ENCODE peak calls at places on chromosome X, in seven cellular contexts. H is H1, G is SK-N-SH, O is GM12878, D is HCT116, P is K562, W is HepG2. S is an unnamed sample.

GRCh38 chrX:151701071-151701470 is 5.8 kb downstream of the PRRG3 start:
- DNase-seq in P (no peak), W (no peak), O (no peak), H (no peak), G (no peak), D (no peak), S (no peak)

GRCh38 chrX:47311857-47312774 is 58.3 kb upstream of the ZNF157 start:
- DNase-seq in G (peak; percentile 44), W (peak; percentile 45), O (no peak), P (peak; percentile 43), D (peak; percentile 35), H (peak; percentile 49), S (peak; percentile 82)

GRCh38 chrX:133413218-133413925 is 1.9 kb downstream of the GPC4 start:
- DNase-seq in P (no peak), W (no peak), G (peak; percentile 36), D (no peak), H (no peak), O (no peak), S (no peak)

GRCh38 chrX:56728752-56729151 is 291 bp upstream of the NBDY start:
- DNase-seq in G (no peak), D (no peak), O (no peak), W (no peak), H (no peak), P (no peak), S (no peak)

GRCh38 chrX:18428006-18428405 is 2.6 kb downstream of the CDKL5 start:
- DNase-seq in H (no peak), D (no peak), P (no peak), O (no peak), G (no peak), W (peak; percentile 59), S (no peak)

GRCh38 chrX:153818571-153819397 is 11.6 kb downstream of the PDZD4 start:
- DNase-seq in O (no peak), P (peak; percentile 91), W (no peak), H (peak; percentile 75), G (peak; percentile 90), D (no peak), S (peak; percentile 51)

GRCh38 chrX:125266153-125266660 is 53.5 kb upstream of the TEX13C start:
- DNase-seq in G (no peak), H (no peak), W (no peak), D (no peak), P (no peak), O (no peak), S (no peak)

GRCh38 chrX:7083468-7084396 is 63.8 kb upstream of the STS start:
- DNase-seq in O (peak; percentile 84), D (peak; percentile 23), G (no peak), W (no peak), P (no peak), H (no peak), S (no peak)

GRCh38 chrX:107025538-107025937 is 25.5 kb upstream of the MORC4 start:
- DNase-seq in P (peak; percentile 20), H (no peak), G (peak; percentile 36), O (no peak), D (peak; percentile 27), W (peak; percentile 12), S (peak; percentile 0)

GRCh38 chrX:133444952-133445831 is 29.9 kb upstream of the GPC4 start:
- DNase-seq in H (no peak), G (no peak), O (no peak), P (no peak), D (peak; percentile 31), W (no peak), S (no peak)

GRCh38 chrX:68842351-68842750 is 13.5 kb downstream of the EFNB1 start:
- DNase-seq in G (no peak), P (no peak), H (no peak), W (no peak), O (no peak), D (no peak), S (no peak)

GRCh38 chrX:68299923-68300322 is 133.4 kb downstream of the OPHN1 start:
- DNase-seq in H (no peak), O (no peak), G (no peak), D (no peak), W (no peak), P (no peak), S (no peak)

GRCh38 chrX:50067435-50068292 is 133.1 kb downstream of the AKAP4 start:
- DNase-seq in D (no peak), W (peak; percentile 66), O (no peak), P (peak; percentile 4), G (peak; percentile 66), H (peak; percentile 51), S (no peak)

GRCh38 chrX:23616361-23616760 is 50.9 kb upstream of the PRDX4 start:
- DNase-seq in P (peak; percentile 50), G (peak; percentile 44), H (no peak), O (no peak), W (peak; percentile 0), D (no peak), S (peak; percentile 22)

GRCh38 chrX:1075156-1075555 is 137.3 kb downstream of the CRLF2 start:
- DNase-seq in O (no peak), W (no peak), D (no peak), G (no peak), H (no peak), P (no peak), S (no peak)

GRCh38 chrX:54540289-54540688 is 10.3 kb downstream of the GNL3L start:
- DNase-seq in D (no peak), H (no peak), W (no peak), P (no peak), O (no peak), G (no peak), S (peak; percentile 13)

GRCh38 chrX:17635231-17635630 is 102.1 kb upstream of the SCML1 start:
- DNase-seq in O (no peak), W (no peak), D (no peak), P (no peak), G (no peak), H (peak; percentile 66), S (no peak)

GRCh38 chrX:45885931-45886330 is 659.3 kb downstream of the ZNF674 start:
- DNase-seq in G (no peak), H (no peak), O (no peak), W (no peak), D (no peak), P (no peak), S (no peak)

GRCh38 chrX:19624754-19625153 is 109.4 kb upstream of the MAP3K15 start:
- DNase-seq in H (no peak), O (no peak), D (no peak), W (no peak), P (no peak), G (no peak), S (no peak)

GRCh38 chrX:97399400-97399799 is 515.7 kb downstream of the RPA4 start:
- DNase-seq in G (no peak), O (peak; percentile 44), H (no peak), D (no peak), W (no peak), P (no peak), S (no peak)
- TF ChIP-seq JUND in G (peak; percentile 33), O (no peak), H (no peak), D (no peak), W (no peak), P (no peak), S (no peak)

GRCh38 chrX:111519215-111519614 is 7.8 kb downstream of the SERTM2 start:
- DNase-seq in D (no peak), O (no peak), H (no peak), P (no peak), G (peak; percentile 22), W (no peak), S (no peak)
- TF ChIP-seq JUND in D (no peak), O (no peak), H (no peak), P (no peak), G (no peak), W (no peak), S (no peak)

DNA sequence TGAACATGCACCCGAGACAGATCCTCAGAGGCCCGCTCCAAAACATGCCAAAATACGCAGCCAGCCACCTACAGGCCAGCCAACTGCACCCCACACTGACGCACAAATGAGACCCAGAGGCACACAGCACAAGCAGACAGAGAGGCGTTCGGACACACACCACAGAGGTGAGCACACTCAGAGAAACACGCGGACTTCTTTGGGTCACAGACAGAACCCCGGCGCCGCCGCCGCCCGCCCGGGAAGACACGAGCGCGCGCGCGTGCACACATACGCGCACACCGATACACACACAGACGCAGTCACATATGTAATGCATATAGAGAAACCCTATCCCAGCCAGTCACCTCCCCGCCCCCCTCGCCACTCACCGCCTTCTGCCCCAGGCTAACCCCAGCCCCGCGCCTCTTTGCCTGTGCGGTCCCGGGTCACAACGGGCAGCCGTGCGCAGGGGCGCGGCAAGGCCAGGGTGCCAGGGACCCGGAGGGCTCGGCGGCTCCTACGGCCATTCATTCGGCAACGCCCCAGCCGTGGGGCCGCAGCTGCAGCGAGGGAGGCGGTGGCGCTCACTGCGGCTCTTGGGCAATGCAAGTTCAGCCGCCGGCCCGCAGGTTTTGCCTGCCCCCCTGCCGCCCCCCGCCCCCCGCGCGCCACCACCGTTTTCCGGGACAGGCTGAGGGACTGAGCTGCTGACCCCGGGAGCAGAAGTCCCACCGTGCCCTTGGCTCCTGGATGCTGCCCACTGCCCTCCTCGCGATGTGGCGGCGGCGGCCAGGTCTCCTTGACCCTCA is 532 bp downstream of the SEPTIN6 start:
- DNase-seq in G (peak; percentile 68), O (no peak), H (peak; percentile 51), P (peak; percentile 44), D (no peak), W (no peak), S (peak; percentile 36)
- TF ChIP-seq JUND in G (no peak), O (no peak), H (no peak), P (no peak), D (no peak), W (no peak), S (no peak)

DNA sequence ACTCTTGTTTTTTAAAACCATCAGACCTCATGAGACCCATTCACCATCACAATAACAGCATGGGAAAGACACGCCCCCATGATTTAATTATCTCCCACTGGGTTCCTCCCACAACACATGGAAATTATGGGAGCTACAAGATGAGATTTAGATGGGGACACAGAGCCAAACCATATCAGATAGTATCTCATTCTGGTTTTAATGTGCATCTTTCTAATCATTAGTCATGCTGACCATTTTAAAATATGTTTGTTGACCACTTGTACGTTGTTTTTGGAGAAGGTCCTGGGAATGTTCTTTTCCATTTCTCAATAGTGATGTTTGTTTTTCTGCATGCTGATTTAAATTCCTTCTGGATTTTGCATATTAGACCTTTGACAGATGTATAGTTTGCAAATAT is 119.0 kb downstream of the RTL3 start:
- DNase-seq in O (no peak), W (no peak), P (no peak), D (no peak), H (no peak), G (no peak), S (no peak)
- TF ChIP-seq JUND in O (no peak), W (no peak), P (no peak), D (no peak), H (no peak), G (no peak), S (no peak)

GRCh38 chrX:128901018-128901417 is 622.3 kb downstream of the SMARCA1 start:
- DNase-seq in D (no peak), P (no peak), H (no peak), G (no peak), W (no peak), O (no peak), S (no peak)
- TF ChIP-seq JUND in D (no peak), P (no peak), H (no peak), G (no peak), W (no peak), O (no peak), S (no peak)

S was measured in T47D.